ENCODE peak calls at places on chromosomes 5 and 9, in ten cellular contexts. One of them, this sample, is unnamed.

GRCh38 chr5:59722875-59723274 is 170.7 kb downstream of the PDE4D start:
- DNase-seq in ovary: no peak
- DNase-seq in spleen: no peak
- DNase-seq in esophagus squamous epithelium: no peak
- DNase-seq in transverse colon: no peak
- DNase-seq in heart left ventricle: no peak
- DNase-seq in A549: no peak
- DNase-seq in esophagus muscularis mucosa: no peak
- DNase-seq in uterus: no peak
- DNase-seq in stomach: no peak
- DNase-seq in this sample: no peak

GRCh38 chr5:127442085-127442484 is 75.4 kb upstream of the PRRC1 start:
- DNase-seq in ovary: no peak
- DNase-seq in spleen: no peak
- DNase-seq in esophagus squamous epithelium: no peak
- DNase-seq in transverse colon: no peak
- DNase-seq in heart left ventricle: no peak
- DNase-seq in A549: peak; percentile 14
- DNase-seq in esophagus muscularis mucosa: no peak
- DNase-seq in uterus: no peak
- DNase-seq in stomach: no peak
- DNase-seq in this sample: no peak

GRCh38 chr9:18857334-18857733 is 175.7 kb downstream of the SAXO1 start:
- DNase-seq in ovary: no peak
- DNase-seq in spleen: no peak
- DNase-seq in esophagus squamous epithelium: no peak
- DNase-seq in transverse colon: no peak
- DNase-seq in heart left ventricle: no peak
- DNase-seq in A549: no peak
- DNase-seq in esophagus muscularis mucosa: no peak
- DNase-seq in uterus: peak; percentile 31
- DNase-seq in stomach: no peak
- DNase-seq in this sample: no peak

GRCh38 chr5:179486596-179487051 is 63.7 kb upstream of the RUFY1 start:
- DNase-seq in ovary: no peak
- DNase-seq in spleen: peak; percentile 62
- DNase-seq in esophagus squamous epithelium: no peak
- DNase-seq in transverse colon: no peak
- DNase-seq in heart left ventricle: no peak
- DNase-seq in A549: no peak
- DNase-seq in esophagus muscularis mucosa: no peak
- DNase-seq in uterus: no peak
- DNase-seq in stomach: no peak
- DNase-seq in this sample: no peak

GRCh38 chr5:68680376-68680775 is 413.4 kb upstream of the SLC30A5 start:
- DNase-seq in ovary: no peak
- DNase-seq in spleen: no peak
- DNase-seq in esophagus squamous epithelium: no peak
- DNase-seq in transverse colon: no peak
- DNase-seq in heart left ventricle: no peak
- DNase-seq in A549: no peak
- DNase-seq in esophagus muscularis mucosa: no peak
- DNase-seq in uterus: no peak
- DNase-seq in stomach: no peak
- DNase-seq in this sample: no peak

GRCh38 chr9:130390371-130390770 is 54.4 kb upstream of the ASS1 start:
- DNase-seq in ovary: no peak
- DNase-seq in spleen: no peak
- DNase-seq in esophagus squamous epithelium: no peak
- DNase-seq in transverse colon: no peak
- DNase-seq in heart left ventricle: no peak
- DNase-seq in A549: no peak
- DNase-seq in esophagus muscularis mucosa: no peak
- DNase-seq in uterus: no peak
- DNase-seq in stomach: no peak
- DNase-seq in this sample: no peak

GRCh38 chr9:101437806-101438232 is 2.2 kb upstream of the ALDOB start:
- DNase-seq in ovary: peak; percentile 20
- DNase-seq in spleen: peak; percentile 72
- DNase-seq in esophagus squamous epithelium: no peak
- DNase-seq in transverse colon: peak; percentile 31
- DNase-seq in heart left ventricle: peak; percentile 57
- DNase-seq in A549: no peak
- DNase-seq in esophagus muscularis mucosa: no peak
- DNase-seq in uterus: no peak
- DNase-seq in stomach: peak; percentile 44
- DNase-seq in this sample: no peak

GRCh38 chr5:14685757-14686156 is 21.2 kb downstream of the OTULIN start:
- DNase-seq in ovary: no peak
- DNase-seq in spleen: peak; percentile 70
- DNase-seq in esophagus squamous epithelium: no peak
- DNase-seq in transverse colon: peak; percentile 22
- DNase-seq in heart left ventricle: no peak
- DNase-seq in A549: peak; percentile 62
- DNase-seq in esophagus muscularis mucosa: no peak
- DNase-seq in uterus: no peak
- DNase-seq in stomach: no peak
- DNase-seq in this sample: no peak

GRCh38 chr5:112548246-112548982 is 129.3 kb upstream of the EPB41L4A start:
- DNase-seq in ovary: no peak
- DNase-seq in spleen: no peak
- DNase-seq in esophagus squamous epithelium: no peak
- DNase-seq in transverse colon: no peak
- DNase-seq in heart left ventricle: no peak
- DNase-seq in A549: no peak
- DNase-seq in esophagus muscularis mucosa: no peak
- DNase-seq in uterus: no peak
- DNase-seq in stomach: no peak
- DNase-seq in this sample: no peak

GRCh38 chr5:55914141-55914413 is 62.9 kb downstream of the IL31RA start:
- DNase-seq in ovary: no peak
- DNase-seq in spleen: no peak
- DNase-seq in esophagus squamous epithelium: no peak
- DNase-seq in transverse colon: no peak
- DNase-seq in heart left ventricle: no peak
- DNase-seq in A549: no peak
- DNase-seq in esophagus muscularis mucosa: no peak
- DNase-seq in uterus: no peak
- DNase-seq in stomach: no peak
- DNase-seq in this sample: no peak

GRCh38 chr5:133456933-133457402 is 155.4 kb downstream of the FSTL4 start:
- DNase-seq in ovary: no peak
- DNase-seq in spleen: no peak
- DNase-seq in esophagus squamous epithelium: no peak
- DNase-seq in transverse colon: no peak
- DNase-seq in heart left ventricle: no peak
- DNase-seq in A549: no peak
- DNase-seq in esophagus muscularis mucosa: no peak
- DNase-seq in uterus: peak; percentile 26
- DNase-seq in stomach: no peak
- DNase-seq in this sample: no peak

GRCh38 chr9:89274838-89275237 is 36.2 kb upstream of the CKS2 start:
- DNase-seq in ovary: no peak
- DNase-seq in spleen: no peak
- DNase-seq in esophagus squamous epithelium: no peak
- DNase-seq in transverse colon: no peak
- DNase-seq in heart left ventricle: no peak
- DNase-seq in A549: no peak
- DNase-seq in esophagus muscularis mucosa: no peak
- DNase-seq in uterus: no peak
- DNase-seq in stomach: no peak
- DNase-seq in this sample: no peak

GRCh38 chr5:97383996-97384395 is 200.9 kb upstream of the RIOK2 start:
- DNase-seq in ovary: no peak
- DNase-seq in spleen: no peak
- DNase-seq in esophagus squamous epithelium: no peak
- DNase-seq in transverse colon: no peak
- DNase-seq in heart left ventricle: no peak
- DNase-seq in A549: no peak
- DNase-seq in esophagus muscularis mucosa: no peak
- DNase-seq in uterus: no peak
- DNase-seq in stomach: no peak
- DNase-seq in this sample: no peak

GRCh38 chr5:52767217-52767743 is 20.4 kb upstream of the ITGA1 start:
- DNase-seq in ovary: no peak
- DNase-seq in spleen: no peak
- DNase-seq in esophagus squamous epithelium: no peak
- DNase-seq in transverse colon: no peak
- DNase-seq in heart left ventricle: no peak
- DNase-seq in A549: no peak
- DNase-seq in esophagus muscularis mucosa: no peak
- DNase-seq in uterus: no peak
- DNase-seq in stomach: no peak
- DNase-seq in this sample: no peak

GRCh38 chr9:38008168-38009034 is 60.6 kb downstream of the SHB start:
- DNase-seq in ovary: no peak
- DNase-seq in spleen: no peak
- DNase-seq in esophagus squamous epithelium: no peak
- DNase-seq in transverse colon: peak; percentile 39
- DNase-seq in heart left ventricle: no peak
- DNase-seq in A549: peak; percentile 91
- DNase-seq in esophagus muscularis mucosa: no peak
- DNase-seq in uterus: no peak
- DNase-seq in stomach: peak; percentile 35
- DNase-seq in this sample: no peak

GRCh38 chr9:79430599-79430998 is 141.2 kb upstream of the TLE4 start:
- DNase-seq in ovary: no peak
- DNase-seq in spleen: no peak
- DNase-seq in esophagus squamous epithelium: no peak
- DNase-seq in transverse colon: no peak
- DNase-seq in heart left ventricle: no peak
- DNase-seq in A549: no peak
- DNase-seq in esophagus muscularis mucosa: no peak
- DNase-seq in uterus: no peak
- DNase-seq in stomach: no peak
- DNase-seq in this sample: no peak

GRCh38 chr9:79431019-79431679 is 140.6 kb upstream of the TLE4 start:
- DNase-seq in ovary: no peak
- DNase-seq in spleen: no peak
- DNase-seq in esophagus squamous epithelium: no peak
- DNase-seq in transverse colon: no peak
- DNase-seq in heart left ventricle: no peak
- DNase-seq in A549: no peak
- DNase-seq in esophagus muscularis mucosa: no peak
- DNase-seq in uterus: no peak
- DNase-seq in stomach: no peak
- DNase-seq in this sample: no peak

GRCh38 chr9:79428422-79428821 is 143.3 kb upstream of the TLE4 start:
- DNase-seq in ovary: no peak
- DNase-seq in spleen: no peak
- DNase-seq in esophagus squamous epithelium: no peak
- DNase-seq in transverse colon: no peak
- DNase-seq in heart left ventricle: no peak
- DNase-seq in A549: no peak
- DNase-seq in esophagus muscularis mucosa: no peak
- DNase-seq in uterus: no peak
- DNase-seq in stomach: no peak
- DNase-seq in this sample: no peak

DNA sequence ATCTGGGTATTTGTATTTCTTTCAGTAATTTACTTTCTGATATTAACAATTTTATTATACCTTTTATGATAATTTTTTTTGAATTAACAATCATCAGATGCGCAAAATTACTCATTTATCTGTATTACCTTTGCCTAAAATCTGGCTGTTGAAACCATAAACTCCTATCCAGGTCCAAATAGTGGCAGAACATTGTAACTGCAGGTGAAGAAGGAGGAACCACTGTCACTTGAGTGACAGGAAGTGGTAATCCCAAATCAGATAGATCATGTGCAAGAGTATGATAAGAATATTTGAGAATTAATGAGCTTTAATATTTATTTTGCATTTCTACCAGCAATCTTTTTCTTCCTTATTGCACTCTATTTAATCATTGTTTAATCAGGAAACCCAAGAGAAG is 139.3 kb upstream of the TLE4 start:
- DNase-seq in ovary: no peak
- DNase-seq in spleen: no peak
- DNase-seq in esophagus squamous epithelium: no peak
- DNase-seq in transverse colon: no peak
- DNase-seq in heart left ventricle: no peak
- DNase-seq in A549: peak; percentile 6
- DNase-seq in esophagus muscularis mucosa: no peak
- DNase-seq in uterus: no peak
- DNase-seq in stomach: no peak
- DNase-seq in this sample: no peak
- TF ChIP-seq CTCF in ovary: no peak
- TF ChIP-seq CTCF in spleen: no peak
- TF ChIP-seq CTCF in esophagus squamous epithelium: no peak
- TF ChIP-seq CTCF in transverse colon: no peak
- TF ChIP-seq CTCF in heart left ventricle: no peak
- TF ChIP-seq CTCF in A549: no peak
- TF ChIP-seq CTCF in esophagus muscularis mucosa: no peak
- TF ChIP-seq CTCF in uterus: no peak
- TF ChIP-seq CTCF in stomach: no peak
- TF ChIP-seq CTCF in this sample: no peak

GRCh38 chr5:135208555-135209494 is 174.8 kb upstream of the PITX1 start:
- DNase-seq in ovary: no peak
- DNase-seq in spleen: peak; percentile 64
- DNase-seq in esophagus squamous epithelium: no peak
- DNase-seq in transverse colon: peak; percentile 32
- DNase-seq in heart left ventricle: no peak
- DNase-seq in A549: peak; percentile 40
- DNase-seq in esophagus muscularis mucosa: peak; percentile 91
- DNase-seq in uterus: peak; percentile 58
- DNase-seq in stomach: peak; percentile 31
- DNase-seq in this sample: peak; percentile 85
- H3K27ac ChIP-seq in ovary: no peak overlapping the region
- H3K27ac ChIP-seq in spleen: no peak overlapping the region
- H3K27ac ChIP-seq in esophagus squamous epithelium: peak overlapping the region; percentile 85
- H3K27ac ChIP-seq in transverse colon: peak overlapping the region; percentile 10
- H3K27ac ChIP-seq in heart left ventricle: no peak overlapping the region
- H3K27ac ChIP-seq in A549: peak overlapping the region; percentile 83
- H3K27ac ChIP-seq in esophagus muscularis mucosa: peak overlapping the region; percentile 45
- H3K27ac ChIP-seq in uterus: peak overlapping the region; percentile 71
- H3K27ac ChIP-seq in stomach: peak overlapping the region; percentile 25
- H3K27ac ChIP-seq in this sample: peak overlapping the region; percentile 70

DNA sequence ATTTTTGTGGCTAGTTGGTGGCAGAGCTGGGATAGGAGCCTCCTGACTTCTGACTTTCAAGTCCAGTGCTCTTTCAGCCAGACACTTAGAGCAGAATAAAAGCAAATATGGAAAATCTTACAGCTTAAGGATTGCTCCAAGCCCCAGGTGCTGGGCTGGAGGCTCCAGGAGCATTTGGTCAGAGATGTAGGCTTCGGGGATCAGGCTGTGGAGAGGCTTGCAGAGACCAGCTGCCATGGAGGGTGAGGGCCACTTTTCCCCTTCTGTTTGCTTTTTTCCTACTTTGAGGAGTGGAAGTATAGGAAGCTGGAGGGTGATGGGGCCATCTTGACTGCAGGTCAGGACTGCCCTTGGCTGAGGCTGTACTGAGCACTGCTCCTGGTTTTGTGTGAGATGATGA is 58.9 kb downstream of the RGS3 start:
- DNase-seq in ovary: no peak
- DNase-seq in spleen: no peak
- DNase-seq in esophagus squamous epithelium: no peak
- DNase-seq in transverse colon: no peak
- DNase-seq in heart left ventricle: no peak
- DNase-seq in A549: no peak
- DNase-seq in esophagus muscularis mucosa: no peak
- DNase-seq in uterus: no peak
- DNase-seq in stomach: no peak
- DNase-seq in this sample: no peak
- TF ChIP-seq POLR2A in ovary: no peak
- TF ChIP-seq POLR2A in spleen: no peak
- TF ChIP-seq POLR2A in esophagus squamous epithelium: no peak
- TF ChIP-seq POLR2A in transverse colon: no peak
- TF ChIP-seq POLR2A in heart left ventricle: no peak
- TF ChIP-seq POLR2A in A549: no peak
- TF ChIP-seq POLR2A in esophagus muscularis mucosa: no peak
- TF ChIP-seq POLR2A in uterus: no peak
- TF ChIP-seq POLR2A in stomach: no peak
- TF ChIP-seq POLR2A in this sample: no peak

GRCh38 chr9:27787941-27788340 is 214.7 kb upstream of the C9orf72 start:
- DNase-seq in ovary: no peak
- DNase-seq in spleen: no peak
- DNase-seq in esophagus squamous epithelium: no peak
- DNase-seq in transverse colon: no peak
- DNase-seq in heart left ventricle: no peak
- DNase-seq in A549: no peak
- DNase-seq in esophagus muscularis mucosa: no peak
- DNase-seq in uterus: no peak
- DNase-seq in stomach: no peak
- DNase-seq in this sample: no peak
- TF ChIP-seq CTCF in ovary: no peak
- TF ChIP-seq CTCF in spleen: no peak
- TF ChIP-seq CTCF in esophagus squamous epithelium: no peak
- TF ChIP-seq CTCF in transverse colon: no peak
- TF ChIP-seq CTCF in heart left ventricle: no peak
- TF ChIP-seq CTCF in A549: no peak
- TF ChIP-seq CTCF in esophagus muscularis mucosa: no peak
- TF ChIP-seq CTCF in uterus: no peak
- TF ChIP-seq CTCF in stomach: no peak
- TF ChIP-seq CTCF in this sample: no peak

This sample was measured in vagina.